ENCODE peak calls at places on chromosomes 11 and 22, in five cellular contexts. Z, U, O, D and B are unnamed samples.

GRCh38 chr11:57349491-57350274 is 11.5 kb downstream of the P2RX3 start:
- DNase-seq in Z (peak; percentile 65), U (peak; percentile 45), O (peak; percentile 81), D (peak; percentile 41), B (peak; percentile 58)

GRCh38 chr11:9506489-9507343 is 45.9 kb downstream of the ZNF143 start:
- DNase-seq in Z (peak; percentile 95), U (peak; percentile 78), O (peak; percentile 46), D (peak; percentile 83), B (peak; percentile 78)

GRCh38 chr11:57514538-57515331 is 767 bp downstream of the SLC43A1 start:
- DNase-seq in Z (peak; percentile 57), U (peak; percentile 57), O (no peak), D (no peak), B (peak; percentile 55)

GRCh38 chr11:45429719-45430118 is 143.6 kb upstream of the SYT13 start:
- DNase-seq in Z (no peak), U (no peak), O (no peak), D (no peak), B (no peak)

GRCh38 chr11:62805991-62806441 is 776 bp upstream of the NXF1 start:
- DNase-seq in Z (no peak), U (peak; percentile 11), O (no peak), D (no peak), B (peak; percentile 61)

GRCh38 chr11:15006139-15006759 is 34.1 kb upstream of the CALCA start:
- DNase-seq in Z (peak; percentile 53), U (peak; percentile 51), O (no peak), D (peak; percentile 82), B (peak; percentile 46)

GRCh38 chr22:39430576-39431150 is 26.1 kb upstream of the MGAT3 start:
- DNase-seq in Z (no peak), U (no peak), O (no peak), D (no peak), B (no peak)

GRCh38 chr11:14361951-14362350 is 3.0 kb upstream of the RRAS2 start:
- DNase-seq in Z (no peak), U (no peak), O (no peak), D (no peak), B (no peak)

GRCh38 chr22:31296258-31296657 is 4.0 kb upstream of the PIK3IP1 start:
- DNase-seq in Z (no peak), U (peak; percentile 53), O (no peak), D (no peak), B (no peak)

GRCh38 chr11:34647131-34647530 is 26.2 kb downstream of the EHF start:
- DNase-seq in Z (no peak), U (peak; percentile 46), O (no peak), D (no peak), B (no peak)

GRCh38 chr11:68461284-68461861 is 821 bp downstream of the PPP6R3 start:
- DNase-seq in Z (peak; percentile 58), U (peak; percentile 47), O (peak; percentile 1), D (peak; percentile 34), B (peak; percentile 36)

GRCh38 chr11:112723676-112724075 is 237.5 kb upstream of the NCAM1 start:
- DNase-seq in Z (no peak), U (no peak), O (no peak), D (no peak), B (no peak)

GRCh38 chr22:34599567-34599966 is 466.4 kb upstream of the ISX start:
- DNase-seq in Z (no peak), U (no peak), O (no peak), D (no peak), B (no peak)

GRCh38 chr22:20514658-20515406 is 7.4 kb downstream of the MED15 start:
- DNase-seq in Z (no peak), U (peak; percentile 94), O (no peak), D (no peak), B (peak; percentile 86)

GRCh38 chr11:62269654-62270278 is at the start of gene SCGB2A2:
- DNase-seq in Z (peak; percentile 19), U (no peak), O (no peak), D (peak; percentile 15), B (peak; percentile 24)

GRCh38 chr11:86497310-86497709 is 122.6 kb downstream of the CCDC81 start:
- DNase-seq in Z (no peak), U (peak; percentile 74), O (no peak), D (no peak), B (peak; percentile 90)

GRCh38 chr11:116255234-116255953 is 517.4 kb downstream of the BUD13 start:
- DNase-seq in Z (no peak), U (no peak), O (no peak), D (no peak), B (no peak)

GRCh38 chr11:100994966-100995365 is 134.6 kb downstream of the PGR start:
- DNase-seq in Z (no peak), U (no peak), O (no peak), D (no peak), B (no peak)

GRCh38 chr22:32992821-32993220 is 65.4 kb downstream of the SYN3 start:
- DNase-seq in Z (no peak), U (no peak), O (no peak), D (no peak), B (no peak)

GRCh38 chr11:47071871-47072270 is 104.8 kb downstream of the ARFGAP2 start:
- DNase-seq in Z (no peak), U (no peak), O (no peak), D (no peak), B (no peak)

GRCh38 chr11:17443423-17443822 is 33.2 kb downstream of the ABCC8 start:
- DNase-seq in Z (no peak), U (no peak), O (no peak), D (no peak), B (no peak)

GRCh38 chr11:134341805-134342571 is 10.2 kb downstream of the GLB1L2 start:
- DNase-seq in Z (no peak), U (no peak), O (no peak), D (no peak), B (no peak)

GRCh38 chr11:44793350-44794090 is 66.8 kb downstream of the TSPAN18 start:
- DNase-seq in Z (no peak), U (no peak), O (no peak), D (no peak), B (peak; percentile 26)